ENCODE peak calls at places on chromosome 4, in seven cellular contexts. One of them, this sample, is unnamed.
A peak's percentile ranks its signal among the peaks of the same experiment; 100 is the strongest.

GRCh38 chr4:58301384-58301783 is 1191.2 kb upstream of the IGFBP7 start:
- DNase-seq in Right ventricle myocardium inferior: no peak
- DNase-seq in upper lobe of left lung: no peak
- DNase-seq in osteocyte: no peak
- DNase-seq in ELF-1: peak; percentile 17
- DNase-seq in mucosa of descending colon: no peak
- DNase-seq in T-helper 2 cell: no peak
- DNase-seq in this sample: no peak

GRCh38 chr4:37628977-37629609 is 57.1 kb downstream of the RELL1 start:
- DNase-seq in Right ventricle myocardium inferior: no peak
- DNase-seq in upper lobe of left lung: peak; percentile 38
- DNase-seq in osteocyte: no peak
- DNase-seq in ELF-1: no peak
- DNase-seq in mucosa of descending colon: peak; percentile 21
- DNase-seq in T-helper 2 cell: no peak
- DNase-seq in this sample: no peak

GRCh38 chr4:110543577-110543976 is 67.6 kb downstream of the ENPEP start:
- DNase-seq in Right ventricle myocardium inferior: no peak
- DNase-seq in upper lobe of left lung: no peak
- DNase-seq in osteocyte: no peak
- DNase-seq in ELF-1: no peak
- DNase-seq in mucosa of descending colon: no peak
- DNase-seq in T-helper 2 cell: no peak
- DNase-seq in this sample: no peak

GRCh38 chr4:7911044-7911578 is 28.6 kb downstream of the AFAP1 start:
- DNase-seq in Right ventricle myocardium inferior: no peak
- DNase-seq in upper lobe of left lung: peak; percentile 42
- DNase-seq in osteocyte: no peak
- DNase-seq in ELF-1: peak; percentile 95
- DNase-seq in mucosa of descending colon: no peak
- DNase-seq in T-helper 2 cell: no peak
- DNase-seq in this sample: no peak

GRCh38 chr4:8744083-8744805 is 127.4 kb downstream of the HMX1 start:
- DNase-seq in Right ventricle myocardium inferior: peak; percentile 34
- DNase-seq in upper lobe of left lung: peak; percentile 15
- DNase-seq in osteocyte: peak; percentile 78
- DNase-seq in ELF-1: no peak
- DNase-seq in mucosa of descending colon: no peak
- DNase-seq in T-helper 2 cell: no peak
- DNase-seq in this sample: no peak

GRCh38 chr4:15003891-15004700 is 1.8 kb downstream of the CPEB2 start:
- DNase-seq in Right ventricle myocardium inferior: peak; percentile 86
- DNase-seq in upper lobe of left lung: peak; percentile 52
- DNase-seq in osteocyte: peak; percentile 83
- DNase-seq in ELF-1: peak; percentile 64
- DNase-seq in mucosa of descending colon: peak; percentile 49
- DNase-seq in T-helper 2 cell: peak; percentile 56
- DNase-seq in this sample: peak; percentile 57

GRCh38 chr4:55754754-55755350 is 64.7 kb upstream of the EXOC1L start:
- DNase-seq in Right ventricle myocardium inferior: no peak
- DNase-seq in upper lobe of left lung: no peak
- DNase-seq in osteocyte: no peak
- DNase-seq in ELF-1: no peak
- DNase-seq in mucosa of descending colon: no peak
- DNase-seq in T-helper 2 cell: no peak
- DNase-seq in this sample: no peak

GRCh38 chr4:30768278-30768677 is 48.1 kb downstream of the PCDH7 start:
- DNase-seq in Right ventricle myocardium inferior: no peak
- DNase-seq in upper lobe of left lung: no peak
- DNase-seq in osteocyte: no peak
- DNase-seq in ELF-1: no peak
- DNase-seq in mucosa of descending colon: no peak
- DNase-seq in T-helper 2 cell: no peak
- DNase-seq in this sample: no peak

GRCh38 chr4:169160825-169161224 is 109.9 kb downstream of the SH3RF1 start:
- DNase-seq in Right ventricle myocardium inferior: no peak
- DNase-seq in upper lobe of left lung: no peak
- DNase-seq in osteocyte: no peak
- DNase-seq in ELF-1: no peak
- DNase-seq in mucosa of descending colon: no peak
- DNase-seq in T-helper 2 cell: no peak
- DNase-seq in this sample: no peak

GRCh38 chr4:102826105-102826889 is 1.1 kb downstream of the UBE2D3 start:
- DNase-seq in Right ventricle myocardium inferior: no peak
- DNase-seq in upper lobe of left lung: no peak
- DNase-seq in osteocyte: no peak
- DNase-seq in ELF-1: no peak
- DNase-seq in mucosa of descending colon: no peak
- DNase-seq in T-helper 2 cell: no peak
- DNase-seq in this sample: peak; percentile 77

GRCh38 chr4:8296491-8296890 is 26.9 kb downstream of the HTRA3 start:
- DNase-seq in Right ventricle myocardium inferior: peak; percentile 1
- DNase-seq in upper lobe of left lung: no peak
- DNase-seq in osteocyte: no peak
- DNase-seq in ELF-1: no peak
- DNase-seq in mucosa of descending colon: no peak
- DNase-seq in T-helper 2 cell: peak; percentile 0
- DNase-seq in this sample: no peak

GRCh38 chr4:80173387-80173786 is 23.9 kb upstream of the PRDM8 start:
- DNase-seq in Right ventricle myocardium inferior: no peak
- DNase-seq in upper lobe of left lung: no peak
- DNase-seq in osteocyte: no peak
- DNase-seq in ELF-1: no peak
- DNase-seq in mucosa of descending colon: peak; percentile 20
- DNase-seq in T-helper 2 cell: peak; percentile 25
- DNase-seq in this sample: peak; percentile 57

GRCh38 chr4:73707918-73708577 is 32.3 kb upstream of the CXCL8 start:
- DNase-seq in Right ventricle myocardium inferior: peak; percentile 75
- DNase-seq in upper lobe of left lung: peak; percentile 87
- DNase-seq in osteocyte: no peak
- DNase-seq in ELF-1: peak; percentile 27
- DNase-seq in mucosa of descending colon: peak; percentile 53
- DNase-seq in T-helper 2 cell: no peak
- DNase-seq in this sample: no peak